ENCODE peak calls at places on chromosomes 13 and 19, in four cellular contexts. One of them, this sample, is unnamed.
A peak's percentile ranks its signal among the peaks of the same experiment; 100 is the strongest.

GRCh38 chr13:93235258-93236015 is 8.8 kb downstream of the GPC6 start:
- DNase-seq in A549: no peak
- DNase-seq in GM12878: no peak
- DNase-seq in HCT116: no peak
- DNase-seq in this sample: no peak

GRCh38 chr13:105773241-105773640 is 762.2 kb downstream of the EFNB2 start:
- DNase-seq in HCT116: no peak
- DNase-seq in A549: no peak
- DNase-seq in GM12878: no peak
- DNase-seq in this sample: no peak

GRCh38 chr19:7442423-7442822 is 46.4 kb downstream of the PEX11G start:
- DNase-seq in A549: no peak
- DNase-seq in GM12878: no peak
- DNase-seq in HCT116: no peak
- DNase-seq in this sample: no peak

GRCh38 chr19:44772969-44773368 is 4.7 kb upstream of the CBLC start:
- DNase-seq in A549: no peak
- DNase-seq in HCT116: no peak
- DNase-seq in GM12878: no peak
- DNase-seq in this sample: no peak

GRCh38 chr19:13794388-13794751 is 873 bp upstream of the ZSWIM4 start:
- DNase-seq in A549: peak; percentile 36
- DNase-seq in HCT116: no peak
- DNase-seq in GM12878: no peak
- DNase-seq in this sample: no peak

GRCh38 chr13:51453959-51454703 is 1.3 kb upstream of the INTS6 start:
- DNase-seq in A549: peak; percentile 3
- DNase-seq in GM12878: no peak
- DNase-seq in HCT116: no peak
- DNase-seq in this sample: no peak

GRCh38 chr19:10644351-10645007 is 9.7 kb upstream of the ILF3 start:
- DNase-seq in HCT116: peak; percentile 35
- DNase-seq in GM12878: no peak
- DNase-seq in A549: peak; percentile 63
- DNase-seq in this sample: peak; percentile 93

GRCh38 chr19:47691090-47691489 is 22.1 kb upstream of the EHD2 start:
- DNase-seq in HCT116: no peak
- DNase-seq in A549: no peak
- DNase-seq in GM12878: no peak
- DNase-seq in this sample: no peak

GRCh38 chr13:45167611-45168554 is 33.0 kb downstream of the KCTD4 start:
- DNase-seq in A549: peak; percentile 63
- DNase-seq in GM12878: no peak
- DNase-seq in HCT116: peak; percentile 85
- DNase-seq in this sample: peak; percentile 25

GRCh38 chr13:61563645-61564044 is 148.0 kb upstream of the PCDH20 start:
- DNase-seq in A549: no peak
- DNase-seq in GM12878: no peak
- DNase-seq in HCT116: no peak
- DNase-seq in this sample: no peak

GRCh38 chr13:19845758-19846157 is 17.7 kb downstream of the ZMYM5 start:
- DNase-seq in A549: peak; percentile 76
- DNase-seq in HCT116: peak; percentile 77
- DNase-seq in GM12878: no peak
- DNase-seq in this sample: peak; percentile 49

GRCh38 chr13:49421391-49421790 is 22.5 kb downstream of the CAB39L start:
- DNase-seq in GM12878: peak; percentile 24
- DNase-seq in A549: peak; percentile 29
- DNase-seq in HCT116: peak; percentile 10
- DNase-seq in this sample: peak; percentile 54
- TF ChIP-seq MAX in GM12878: no peak
- TF ChIP-seq MAX in A549: no peak
- TF ChIP-seq MAX in HCT116: no peak
- TF ChIP-seq MAX in this sample: no peak

DNA sequence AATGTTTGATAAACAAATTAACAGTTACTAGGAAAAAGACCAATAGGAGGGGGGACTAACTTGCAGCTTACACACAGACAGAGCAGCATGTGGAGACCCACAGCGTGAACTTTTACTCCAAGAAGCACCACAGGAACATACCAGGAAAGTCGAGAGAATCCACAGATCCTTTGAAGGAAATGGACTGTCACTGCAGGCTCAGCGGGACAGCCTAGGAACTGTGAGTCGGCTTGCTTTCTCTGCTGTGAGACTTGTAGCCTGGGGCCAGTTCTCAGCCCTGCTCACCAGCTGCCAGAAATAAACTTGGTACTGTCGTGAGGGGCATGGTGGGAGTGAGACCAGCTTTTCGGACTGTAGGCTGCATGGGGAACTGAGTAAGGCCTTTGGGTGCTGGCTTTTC is 1211.5 kb downstream of the PCDH17 start:
- DNase-seq in GM12878: no peak
- DNase-seq in HCT116: no peak
- DNase-seq in A549: no peak
- DNase-seq in this sample: no peak
- H3K4me3 ChIP-seq in GM12878: no peak overlapping the region
- H3K4me3 ChIP-seq in HCT116: no peak overlapping the region
- H3K4me3 ChIP-seq in A549: no peak overlapping the region
- H3K4me3 ChIP-seq in this sample: no peak overlapping the region

DNA sequence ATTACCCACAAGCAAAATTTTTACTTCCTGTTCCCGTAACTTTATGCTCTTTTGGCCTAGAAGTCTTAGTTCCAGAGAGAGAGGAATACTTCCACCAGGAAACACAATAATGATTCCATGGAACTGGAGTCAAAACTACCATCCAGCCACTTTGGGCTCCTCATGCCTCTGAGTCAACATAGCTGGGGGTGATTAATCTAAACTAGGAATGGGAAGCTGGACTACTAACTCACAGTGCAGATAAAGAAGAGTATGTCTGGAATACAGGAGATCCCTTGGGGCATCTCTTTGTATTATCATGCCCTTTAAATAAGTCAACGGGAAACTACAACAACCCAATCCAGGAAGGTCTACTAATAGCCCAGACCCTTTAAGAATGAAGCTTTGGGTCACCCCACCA is 8.9 kb upstream of the ELF1 start:
- DNase-seq in A549: no peak
- DNase-seq in GM12878: no peak
- DNase-seq in HCT116: no peak
- DNase-seq in this sample: no peak
- TF ChIP-seq MAX in A549: no peak
- TF ChIP-seq MAX in GM12878: no peak
- TF ChIP-seq MAX in HCT116: no peak
- TF ChIP-seq MAX in this sample: no peak

GRCh38 chr19:57105976-57106610 is 13.7 kb upstream of the USP29 start:
- DNase-seq in A549: no peak
- DNase-seq in GM12878: no peak
- DNase-seq in HCT116: no peak
- DNase-seq in this sample: no peak
- H3K4me3 ChIP-seq in A549: no peak overlapping the region
- H3K4me3 ChIP-seq in GM12878: no peak overlapping the region
- H3K4me3 ChIP-seq in HCT116: no peak overlapping the region
- H3K4me3 ChIP-seq in this sample: no peak overlapping the region

DNA sequence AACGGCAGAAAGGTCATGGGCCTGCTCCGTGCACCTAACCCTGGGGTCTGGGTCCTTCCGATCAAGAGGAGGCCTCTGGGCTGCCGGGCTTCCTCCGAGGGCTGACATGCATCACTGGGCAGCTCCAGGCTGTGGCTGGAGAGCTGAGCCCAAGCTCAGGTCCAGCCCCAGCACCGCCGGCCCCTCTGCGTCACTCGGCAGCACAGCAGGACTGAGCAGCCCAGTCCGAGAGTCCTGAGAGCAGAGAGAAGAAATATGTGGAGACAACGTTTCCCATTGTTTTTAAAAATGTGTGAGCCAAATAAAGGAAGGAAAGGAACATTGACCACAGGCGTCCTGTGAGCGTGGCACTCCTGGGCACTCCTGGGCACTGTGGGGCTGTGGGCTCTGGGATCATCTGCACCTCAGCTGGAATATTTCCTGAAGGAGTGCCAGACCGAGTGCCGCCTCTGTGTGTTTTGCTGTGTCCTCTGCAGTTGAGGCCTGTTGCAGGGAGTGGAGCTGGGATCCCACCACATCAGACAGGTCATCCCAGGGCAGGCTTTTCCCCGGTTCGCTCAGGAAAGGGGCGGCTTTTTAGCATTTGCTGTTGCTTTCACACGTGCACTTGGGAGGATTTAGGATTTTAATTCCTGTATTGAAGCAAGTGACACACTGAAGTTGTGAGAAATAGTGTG is 37.8 kb upstream of the TFDP1 start:
- DNase-seq in HCT116: no peak
- DNase-seq in A549: no peak
- DNase-seq in GM12878: no peak
- DNase-seq in this sample: no peak
- TF ChIP-seq MAX in HCT116: no peak
- TF ChIP-seq MAX in A549: no peak
- TF ChIP-seq MAX in GM12878: no peak
- TF ChIP-seq MAX in this sample: no peak

This sample was measured in NB4.